ENCODE peak calls at places on chromosomes 7 and 10, in ten cellular contexts. X is midbrain, B is NCI-H187, Q is NCI-H524, V is iris pigment epithelial cell, U is AG09309, K is HTR-8/SVneo, L is left cardiac atrium, M is NCI-H1105, J is retinal pigment epithelial cell. R is an unnamed sample.

GRCh38 chr10:118958984-118959916 is 70.3 kb upstream of the NANOS1 start:
- DNase-seq in X (peak), B (no peak), Q (no peak), V (peak), U (no peak), K (peak), L (peak), M (no peak), J (peak), R (no peak)

GRCh38 chr10:128579280-128579679 is 453.1 kb upstream of the MKI67 start:
- DNase-seq in X (no peak), B (no peak), Q (no peak), V (no peak), U (no peak), K (no peak), L (no peak), M (no peak), J (no peak), R (no peak)

GRCh38 chr10:84214612-84215235 is 10.6 kb downstream of the LRIT2 start:
- DNase-seq in X (no peak), B (no peak), Q (no peak), V (no peak), U (no peak), K (no peak), L (no peak), M (no peak), J (no peak), R (no peak)

GRCh38 chr7:152162287-152162686 is 136.8 kb downstream of the GALNT11 start:
- DNase-seq in X (no peak), B (no peak), Q (no peak), V (no peak), U (no peak), K (no peak), L (no peak), M (no peak), J (no peak), R (no peak)

GRCh38 chr10:94546616-94547175 is 1.1 kb downstream of the HELLS start:
- DNase-seq in X (no peak), B (no peak), Q (no peak), V (peak), U (no peak), K (peak), L (no peak), M (peak), J (no peak), R (no peak)

GRCh38 chr10:70052462-70053211 is at the start of gene MACROH2A2:
- DNase-seq in X (peak), B (peak), Q (peak), V (peak), U (peak), K (peak), L (peak), M (peak), J (no peak), R (peak)

GRCh38 chr10:5538892-5539651 is 14.3 kb downstream of the CALML3 start:
- DNase-seq in X (no peak), B (no peak), Q (no peak), V (no peak), U (no peak), K (no peak), L (no peak), M (no peak), J (no peak), R (no peak)

GRCh38 chr7:70855373-70855772 is 276.6 kb upstream of the GALNT17 start:
- DNase-seq in X (no peak), B (no peak), Q (peak), V (no peak), U (no peak), K (no peak), L (no peak), M (no peak), J (no peak), R (no peak)